ENCODE peak calls at places on chromosomes 1 and 21, in seven cellular contexts. One of them, this sample, is unnamed.

GRCh38 chr1:223319913-223320600 is 43.9 kb downstream of the SUSD4 start:
- DNase-seq in SK-MEL-5: no peak
- DNase-seq in naive thymus-derived CD4-positive, alpha-beta T cell: no peak
- DNase-seq in thoracic aorta: no peak
- DNase-seq in NCI-H2029 treated with DMSO at 0.1 percent for 48 hours: peak; percentile 22
- DNase-seq in ACHN: no peak
- DNase-seq in astrocyte of the spinal cord: no peak
- DNase-seq in this sample: no peak

GRCh38 chr1:52574594-52574993 is 21.7 kb upstream of the TUT4 start:
- DNase-seq in SK-MEL-5: peak; percentile 79
- DNase-seq in naive thymus-derived CD4-positive, alpha-beta T cell: no peak
- DNase-seq in thoracic aorta: no peak
- DNase-seq in NCI-H2029 treated with DMSO at 0.1 percent for 48 hours: no peak
- DNase-seq in ACHN: peak; percentile 63
- DNase-seq in astrocyte of the spinal cord: peak; percentile 94
- DNase-seq in this sample: peak; percentile 31

GRCh38 chr1:95012389-95012788 is 60.4 kb downstream of the ALG14 start:
- DNase-seq in SK-MEL-5: no peak
- DNase-seq in naive thymus-derived CD4-positive, alpha-beta T cell: no peak
- DNase-seq in thoracic aorta: no peak
- DNase-seq in NCI-H2029 treated with DMSO at 0.1 percent for 48 hours: no peak
- DNase-seq in ACHN: no peak
- DNase-seq in astrocyte of the spinal cord: peak; percentile 89
- DNase-seq in this sample: no peak

GRCh38 chr21:24210130-24210529 is 1397.2 kb downstream of the MRPL39 start:
- DNase-seq in SK-MEL-5: no peak
- DNase-seq in naive thymus-derived CD4-positive, alpha-beta T cell: no peak
- DNase-seq in thoracic aorta: no peak
- DNase-seq in NCI-H2029 treated with DMSO at 0.1 percent for 48 hours: no peak
- DNase-seq in ACHN: no peak
- DNase-seq in astrocyte of the spinal cord: no peak
- DNase-seq in this sample: no peak

GRCh38 chr1:40711465-40712404 is 20.2 kb downstream of the NFYC start:
- DNase-seq in SK-MEL-5: no peak
- DNase-seq in naive thymus-derived CD4-positive, alpha-beta T cell: no peak
- DNase-seq in thoracic aorta: no peak
- DNase-seq in NCI-H2029 treated with DMSO at 0.1 percent for 48 hours: peak; percentile 93
- DNase-seq in ACHN: peak; percentile 46
- DNase-seq in astrocyte of the spinal cord: peak; percentile 70
- DNase-seq in this sample: peak; percentile 71

GRCh38 chr21:44756416-44757185 is 45.0 kb downstream of the UBE2G2 start:
- DNase-seq in SK-MEL-5: peak; percentile 29
- DNase-seq in naive thymus-derived CD4-positive, alpha-beta T cell: no peak
- DNase-seq in thoracic aorta: no peak
- DNase-seq in NCI-H2029 treated with DMSO at 0.1 percent for 48 hours: no peak
- DNase-seq in ACHN: no peak
- DNase-seq in astrocyte of the spinal cord: no peak
- DNase-seq in this sample: no peak

GRCh38 chr1:197908695-197909336 is 6.4 kb downstream of the C1orf53 start:
- DNase-seq in SK-MEL-5: peak; percentile 21
- DNase-seq in naive thymus-derived CD4-positive, alpha-beta T cell: no peak
- DNase-seq in thoracic aorta: no peak
- DNase-seq in NCI-H2029 treated with DMSO at 0.1 percent for 48 hours: no peak
- DNase-seq in ACHN: no peak
- DNase-seq in astrocyte of the spinal cord: no peak
- DNase-seq in this sample: no peak

GRCh38 chr1:56387071-56387747 is 192.2 kb downstream of the PLPP3 start:
- DNase-seq in SK-MEL-5: no peak
- DNase-seq in naive thymus-derived CD4-positive, alpha-beta T cell: no peak
- DNase-seq in thoracic aorta: no peak
- DNase-seq in NCI-H2029 treated with DMSO at 0.1 percent for 48 hours: peak; percentile 98
- DNase-seq in ACHN: no peak
- DNase-seq in astrocyte of the spinal cord: peak; percentile 33
- DNase-seq in this sample: no peak

This sample was measured in PC-9.